ENCODE peak calls at places on chromosome 21, in eight cellular contexts. U is activated gamma-delta T cell treated with anti-CD3 and anti-CD28 coated beads, Interleukin-2, amount 50 U/mL, for 16 hours; R is GM04504; S is T-helper 2 cell; M is A549; E is activated CD8-positive, alpha-beta memory T cell treated with anti-CD3 and anti-CD28 coated beads for 4 hours; K is bronchial epithelial cell; P is SW480. O is an unnamed sample.

GRCh38 chr21:42237577-42237976 is 18.6 kb downstream of the ABCG1 start:
- DNase-seq in U (peak; percentile 12), R (no peak), S (no peak), M (no peak), E (no peak), K (no peak), P (no peak), O (no peak)

GRCh38 chr21:42061195-42061865 is 9.8 kb upstream of the UMODL1 start:
- DNase-seq in U (no peak), R (no peak), S (no peak), M (no peak), E (no peak), K (no peak), P (no peak), O (no peak)

GRCh38 chr21:27476696-27477095 is 509.8 kb upstream of the ADAMTS5 start:
- DNase-seq in U (no peak), R (no peak), S (no peak), M (no peak), E (no peak), K (no peak), P (no peak), O (peak; percentile 72)

GRCh38 chr21:16073571-16073970 is 343.8 kb downstream of the USP25 start:
- DNase-seq in U (no peak), R (no peak), S (no peak), M (no peak), E (no peak), K (no peak), P (no peak), O (no peak)

GRCh38 chr21:42535602-42536171 is 22.0 kb downstream of the SLC37A1 start:
- DNase-seq in U (no peak), R (no peak), S (no peak), M (no peak), E (no peak), K (no peak), P (no peak), O (no peak)

GRCh38 chr21:36909901-36910561 is 56.4 kb downstream of the HLCS start:
- DNase-seq in U (no peak), R (peak; percentile 92), S (no peak), M (peak; percentile 61), E (no peak), K (peak; percentile 99), P (peak; percentile 50), O (peak; percentile 98)

GRCh38 chr21:41622831-41623548 is 115.0 kb upstream of the TMPRSS2 start:
- DNase-seq in U (no peak), R (no peak), S (no peak), M (no peak), E (no peak), K (no peak), P (no peak), O (no peak)

GRCh38 chr21:28587748-28588147 is 404.9 kb downstream of the LTN1 start:
- DNase-seq in U (no peak), R (peak; percentile 31), S (no peak), M (no peak), E (no peak), K (peak; percentile 22), P (no peak), O (peak; percentile 57)

GRCh38 chr21:42835611-42836401 is 43.5 kb downstream of the WDR4 start:
- DNase-seq in U (no peak), R (no peak), S (no peak), M (no peak), E (no peak), K (no peak), P (no peak), O (no peak)

GRCh38 chr21:39799178-39799577 is 54.2 kb downstream of the IGSF5 start:
- DNase-seq in U (no peak), R (no peak), S (no peak), M (no peak), E (no peak), K (no peak), P (no peak), O (no peak)

GRCh38 chr21:36695671-36696389 is 3.1 kb upstream of the SIM2 start:
- DNase-seq in U (no peak), R (no peak), S (no peak), M (no peak), E (no peak), K (no peak), P (no peak), O (no peak)

GRCh38 chr21:20661221-20661620 is 337.0 kb upstream of the NCAM2 start:
- DNase-seq in U (no peak), R (no peak), S (no peak), M (no peak), E (no peak), K (no peak), P (no peak), O (no peak)

GRCh38 chr21:38847556-38847955 is 41.8 kb downstream of the ETS2 start:
- DNase-seq in U (no peak), R (no peak), S (no peak), M (no peak), E (no peak), K (peak; percentile 57), P (no peak), O (peak; percentile 63)

GRCh38 chr21:35559881-35560280 is 500.4 kb downstream of the SETD4 start:
- DNase-seq in U (no peak), R (no peak), S (no peak), M (no peak), E (no peak), K (no peak), P (no peak), O (peak; percentile 43)

GRCh38 chr21:41481191-41481590 is 26.8 kb downstream of the TMPRSS2 start:
- DNase-seq in U (no peak), R (no peak), S (no peak), M (no peak), E (no peak), K (peak; percentile 37), P (peak; percentile 48), O (peak; percentile 50)

GRCh38 chr21:45282283-45283018 is 5.2 kb downstream of the POFUT2 start:
- DNase-seq in U (no peak), R (no peak), S (no peak), M (no peak), E (no peak), K (no peak), P (no peak), O (no peak)

GRCh38 chr21:35053356-35054096 is 4.4 kb upstream of the RUNX1 start:
- DNase-seq in U (no peak), R (no peak), S (no peak), M (no peak), E (no peak), K (no peak), P (peak; percentile 44), O (no peak)

GRCh38 chr21:33839167-33839716 is 76.4 kb downstream of the ATP5PO start:
- DNase-seq in U (no peak), R (no peak), S (no peak), M (no peak), E (no peak), K (no peak), P (peak; percentile 9), O (no peak)

GRCh38 chr21:42250422-42251403 is 31.8 kb downstream of the ABCG1 start:
- DNase-seq in U (no peak), R (no peak), S (no peak), M (no peak), E (no peak), K (no peak), P (no peak), O (no peak)

GRCh38 chr21:34992736-34993135 is 56.4 kb downstream of the RUNX1 start:
- DNase-seq in U (no peak), R (no peak), S (no peak), M (no peak), E (no peak), K (peak; percentile 27), P (no peak), O (no peak)

GRCh38 chr21:44405091-44405947 is 50.0 kb upstream of the LRRC3 start:
- DNase-seq in U (no peak), R (no peak), S (no peak), M (no peak), E (no peak), K (no peak), P (no peak), O (no peak)

GRCh38 chr21:42598159-42598735 is 55.2 kb upstream of the PDE9A start:
- DNase-seq in U (no peak), R (no peak), S (no peak), M (no peak), E (no peak), K (no peak), P (no peak), O (no peak)

GRCh38 chr21:32732544-32732943 is 4.7 kb upstream of the SYNJ1 start:
- DNase-seq in U (no peak), R (no peak), S (no peak), M (no peak), E (no peak), K (no peak), P (no peak), O (no peak)

GRCh38 chr21:26892151-26892550 is 46.9 kb upstream of the ADAMTS1 start:
- DNase-seq in U (no peak), R (no peak), S (no peak), M (no peak), E (no peak), K (no peak), P (no peak), O (peak; percentile 19)

GRCh38 chr21:43728467-43729390 is 9.8 kb downstream of the PDXK start:
- DNase-seq in U (peak; percentile 70), R (peak; percentile 93), S (peak; percentile 50), M (peak; percentile 68), E (peak; percentile 78), K (peak; percentile 94), P (peak; percentile 97), O (peak; percentile 98)